ENCODE peak calls at places on chromosome 1, in seven cellular contexts. T is AG10803, H is MG63, F is HS-5, K is EH, Z is ELR, Q is astrocyte of the cerebellum. O is an unnamed sample.

GRCh38 chr1:181936269-181936668 is 125.2 kb downstream of the ZNF648 start:
- DNase-seq in K (no peak), H (no peak), Q (no peak), F (no peak), T (no peak), Z (no peak), O (no peak)

GRCh38 chr1:200351826-200352549 is 57.8 kb downstream of the ZNF281 start:
- DNase-seq in Z (peak), T (peak), F (peak), Q (peak), H (peak), K (peak), O (no peak)

GRCh38 chr1:17010601-17011438 is 908 bp downstream of the ATP13A2 start:
- DNase-seq in K (peak), Z (peak), T (peak), F (no peak), H (peak), Q (no peak), O (peak)

GRCh38 chr1:207073906-207074820 is 14.5 kb upstream of the C4BPB start:
- DNase-seq in Z (peak), K (peak), F (no peak), T (no peak), H (no peak), Q (no peak), O (no peak)

GRCh38 chr1:180765156-180765555 is 133.3 kb downstream of the XPR1 start:
- DNase-seq in Q (no peak), T (peak), Z (no peak), K (peak), F (no peak), H (peak), O (no peak)

GRCh38 chr1:53383471-53383870 is 55.6 kb upstream of the LRP8 start:
- DNase-seq in Q (no peak), H (no peak), Z (no peak), K (no peak), T (no peak), F (no peak), O (no peak)

GRCh38 chr1:100834779-100835645 is 59.6 kb downstream of the EXTL2 start:
- DNase-seq in T (no peak), F (no peak), K (peak), Q (no peak), H (no peak), Z (peak), O (no peak)

GRCh38 chr1:22916469-22916817 is 56.2 kb downstream of the LACTBL1 start:
- DNase-seq in T (no peak), K (no peak), H (peak), Q (no peak), F (no peak), Z (no peak), O (peak)

GRCh38 chr1:156615946-156616345 is 3.3 kb upstream of the HAPLN2 start:
- DNase-seq in K (peak), F (no peak), H (no peak), Z (no peak), T (no peak), Q (no peak), O (peak)

GRCh38 chr1:198545156-198545555 is 4.7 kb upstream of the ATP6V1G3 start:
- DNase-seq in Z (no peak), H (no peak), K (no peak), Q (no peak), T (no peak), F (no peak), O (no peak)

GRCh38 chr1:19957779-19958178 is 21.6 kb downstream of the PLA2G2A start:
- DNase-seq in F (no peak), H (no peak), Q (no peak), K (no peak), Z (no peak), T (no peak), O (no peak)